ENCODE peak calls at places on chromosomes 6 and 20, in eight cellular contexts. I is adipocyte, Q is amygdala, T is RWPE1, Z is endothelial cell, J is small intestine, K is NCI-H345, L is astrocyte of the spinal cord. X is an unnamed sample.

GRCh38 chr6:42316981-42317380 is 99.3 kb upstream of the MRPS10 start:
- DNase-seq in J (no peak), Q (no peak), Z (no peak), T (no peak), I (no peak), L (peak; percentile 33), K (no peak), X (peak; percentile 46)

GRCh38 chr20:15739056-15739455 is 834.2 kb downstream of the KIF16B start:
- DNase-seq in I (no peak), T (no peak), J (no peak), Z (no peak), K (no peak), L (no peak), Q (no peak), X (no peak)

GRCh38 chr6:153167026-153167891 is 36.2 kb upstream of the RGS17 start:
- DNase-seq in Z (no peak), J (no peak), T (peak; percentile 70), K (no peak), L (peak; percentile 95), I (peak; percentile 78), Q (no peak), X (peak; percentile 90)

GRCh38 chr6:15752820-15753219 is 90.0 kb upstream of the DTNBP1 start:
- DNase-seq in I (peak; percentile 8), J (no peak), L (no peak), Z (no peak), T (no peak), Q (no peak), K (no peak), X (no peak)

GRCh38 chr20:52003415-52003814 is 188.2 kb downstream of the ZFP64 start:
- DNase-seq in J (no peak), Z (no peak), I (no peak), T (no peak), L (no peak), K (no peak), Q (no peak), X (no peak)

GRCh38 chr6:18317850-18318249 is 53.5 kb upstream of the DEK start:
- DNase-seq in J (no peak), Q (no peak), I (no peak), Z (no peak), T (no peak), L (no peak), K (no peak), X (no peak)

GRCh38 chr20:24906806-24907205 is 42.3 kb upstream of the CST7 start:
- DNase-seq in T (no peak), I (no peak), Z (no peak), Q (no peak), L (no peak), J (no peak), K (no peak), X (no peak)

GRCh38 chr6:125258651-125259353 is 43.0 kb downstream of the HDDC2 start:
- DNase-seq in L (no peak), Q (no peak), T (no peak), Z (no peak), K (no peak), J (no peak), I (peak; percentile 24), X (no peak)

GRCh38 chr20:48734104-48734749 is 93.6 kb downstream of the PREX1 start:
- DNase-seq in Z (no peak), K (no peak), I (no peak), L (no peak), T (no peak), J (no peak), Q (no peak), X (no peak)

GRCh38 chr20:16462711-16463110 is 110.5 kb downstream of the KIF16B start:
- DNase-seq in Q (no peak), T (no peak), J (no peak), L (no peak), K (no peak), Z (no peak), I (no peak), X (no peak)

GRCh38 chr6:106514281-106514885 is 114.9 kb downstream of the RTN4IP1 start:
- DNase-seq in L (no peak), J (peak; percentile 87), K (no peak), Q (no peak), Z (no peak), I (no peak), T (no peak), X (no peak)